ENCODE peak calls at places on chromosomes 13 and 19, in four cellular contexts. V, A, T and D are unnamed samples.

GRCh38 chr13:37597477-37597876 is 1.1 kb downstream of the POSTN start:
- DNase-seq in V (no peak), A (no peak), T (no peak), D (no peak)

GRCh38 chr13:62653371-62653770 is 1237.7 kb upstream of the PCDH20 start:
- DNase-seq in V (no peak), T (no peak), A (no peak), D (no peak)

GRCh38 chr19:7533281-7533819 is 2.2 kb upstream of the PNPLA6 start:
- DNase-seq in V (peak; percentile 76), T (peak; percentile 86), A (no peak), D (no peak)

GRCh38 chr19:39410620-39411005 is 1.9 kb upstream of the PLEKHG2 start:
- DNase-seq in V (no peak), A (no peak), T (no peak), D (no peak)

GRCh38 chr13:36673838-36674326 is at the start of gene SERTM1:
- DNase-seq in A (peak; percentile 50), T (no peak), V (no peak), D (peak; percentile 76)

GRCh38 chr13:110784748-110785147 is 71.2 kb downstream of the ING1 start:
- DNase-seq in V (no peak), A (no peak), T (no peak), D (no peak)

GRCh38 chr19:34124828-34125227 is 47.5 kb upstream of the LSM14A start:
- DNase-seq in V (no peak), T (peak; percentile 12), A (no peak), D (no peak)

GRCh38 chr13:100244431-100244830 is 155.5 kb downstream of the PCCA start:
- DNase-seq in A (no peak), T (no peak), V (no peak), D (no peak)

GRCh38 chr19:6794817-6795431 is 22.4 kb downstream of the VAV1 start:
- DNase-seq in T (no peak), A (no peak), V (no peak), D (no peak)

GRCh38 chr13:46296465-46296822 is 84.7 kb downstream of the LRRC63 start:
- DNase-seq in V (no peak), A (no peak), T (no peak), D (no peak)

GRCh38 chr19:53132231-53132991 is at the start of gene ZNF415:
- DNase-seq in V (peak; percentile 89), A (peak; percentile 75), T (peak; percentile 91), D (peak; percentile 92)

GRCh38 chr13:83333614-83334388 is 548.5 kb downstream of the SLITRK1 start:
- DNase-seq in V (no peak), A (no peak), T (no peak), D (no peak)

GRCh38 chr19:23321953-23322549 is 71.9 kb upstream of the ZNF724 start:
- DNase-seq in A (no peak), T (no peak), V (no peak), D (no peak)

GRCh38 chr19:47253467-47253881 is 2.9 kb upstream of the CCDC9 start:
- DNase-seq in V (no peak), A (no peak), T (no peak), D (no peak)

GRCh38 chr19:10362259-10362658 is 18.1 kb downstream of the TYK2 start:
- DNase-seq in V (no peak), T (no peak), A (no peak), D (no peak)

GRCh38 chr13:90867336-90867683 is 480.2 kb upstream of the MIR17HG start:
- DNase-seq in A (peak; percentile 78), T (peak; percentile 84), V (peak; percentile 42), D (peak; percentile 72)

GRCh38 chr13:108787709-108788394 is 158.4 kb downstream of the MYO16 start:
- DNase-seq in V (no peak), A (no peak), T (no peak), D (no peak)

GRCh38 chr13:36163809-36164308 is 32.7 kb upstream of the DCLK1 start:
- DNase-seq in T (peak; percentile 87), A (no peak), V (peak; percentile 37), D (no peak)

GRCh38 chr19:43784981-43785808 is 4.4 kb upstream of the KCNN4 start:
- DNase-seq in T (no peak), A (peak; percentile 68), V (peak; percentile 52), D (no peak)

GRCh38 chr19:50333737-50334617 is 4.8 kb upstream of the KCNC3 start:
- DNase-seq in T (peak; percentile 92), A (no peak), V (peak; percentile 66), D (peak; percentile 91)

GRCh38 chr19:10320602-10321416 is 5.0 kb upstream of the FDX2 start:
- DNase-seq in A (no peak), V (no peak), T (no peak), D (no peak)

GRCh38 chr19:1026189-1027019 is at the start of gene CNN2:
- DNase-seq in A (peak; percentile 84), T (peak; percentile 96), V (peak; percentile 83), D (peak; percentile 91)

GRCh38 chr13:50449465-50449864 is 394.0 kb downstream of the DLEU7 start:
- DNase-seq in T (no peak), A (no peak), V (no peak), D (no peak)

GRCh38 chr19:8611890-8612806 is 1.6 kb upstream of the ADAMTS10 start:
- DNase-seq in T (peak; percentile 95), V (peak; percentile 52), A (no peak), D (no peak)

GRCh38 chr19:45177817-45178261 is at the start of gene TRAPPC6A:
- DNase-seq in V (no peak), T (no peak), A (no peak), D (no peak)

GRCh38 chr19:40466219-40467006 is at the start of gene SPTBN4:
- DNase-seq in T (peak; percentile 90), V (peak; percentile 21), A (no peak), D (no peak)

GRCh38 chr19:4689403-4689802 is 19.3 kb upstream of the MYDGF start:
- DNase-seq in T (no peak), V (no peak), A (no peak), D (no peak)
- TF ChIP-seq CTCF in T (no peak), V (no peak), A (no peak), D (no peak)

GRCh38 chr19:18589380-18590272 is 1.0 kb downstream of the REX1BD start:
- DNase-seq in V (peak; percentile 56), T (peak; percentile 94), A (peak; percentile 76), D (no peak)
- TF ChIP-seq CTCF in V (no peak), T (no peak), A (no peak), D (no peak)

DNA sequence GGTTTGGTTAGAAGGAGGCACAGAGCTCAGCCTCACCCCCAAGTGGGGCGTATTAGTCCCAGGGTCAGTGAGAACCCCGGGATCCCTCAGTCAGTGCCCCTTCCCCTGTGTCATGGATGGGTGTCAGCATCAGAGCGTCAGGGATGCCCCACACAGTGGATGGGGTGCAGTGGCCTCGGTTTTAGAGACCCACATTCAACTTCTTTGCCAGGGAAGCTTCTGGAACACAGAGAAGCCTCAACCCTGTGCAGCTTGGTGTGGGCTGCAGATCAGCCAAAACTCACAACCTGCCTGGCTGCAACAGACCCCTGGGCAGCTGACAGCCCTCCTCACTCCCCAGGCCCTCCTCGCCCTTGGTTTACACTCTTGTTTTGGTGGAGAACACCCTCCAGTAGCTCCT is 10.9 kb downstream of the ZNF333 start:
- DNase-seq in T (peak; percentile 54), V (no peak), A (no peak), D (no peak)
- TF ChIP-seq CTCF in T (no peak), V (no peak), A (no peak), D (no peak)

DNA sequence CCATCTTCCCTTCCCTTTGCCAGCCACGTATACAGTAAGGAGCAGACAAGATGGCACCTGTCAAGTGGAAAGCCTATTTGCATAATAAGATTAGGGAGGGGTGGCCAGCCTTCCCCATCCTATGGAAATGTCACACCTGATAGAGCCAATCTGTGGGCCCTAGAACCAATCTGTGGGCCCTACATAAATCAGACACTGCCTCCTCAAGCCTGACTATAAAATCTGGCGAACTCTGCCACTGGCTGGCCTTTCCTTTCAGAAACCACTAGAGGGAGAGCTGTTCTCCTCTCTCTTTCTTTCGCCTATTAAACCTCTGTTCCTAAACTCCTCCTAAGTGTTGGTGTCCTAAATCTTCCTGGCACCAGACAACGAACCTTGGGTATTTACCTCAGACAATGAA is 231.5 kb upstream of the KLHL1 start:
- DNase-seq in V (no peak), A (peak; percentile 18), T (no peak), D (no peak)
- TF ChIP-seq CTCF in V (no peak), A (peak; percentile 54), T (no peak), D (peak; percentile 73)

DNA sequence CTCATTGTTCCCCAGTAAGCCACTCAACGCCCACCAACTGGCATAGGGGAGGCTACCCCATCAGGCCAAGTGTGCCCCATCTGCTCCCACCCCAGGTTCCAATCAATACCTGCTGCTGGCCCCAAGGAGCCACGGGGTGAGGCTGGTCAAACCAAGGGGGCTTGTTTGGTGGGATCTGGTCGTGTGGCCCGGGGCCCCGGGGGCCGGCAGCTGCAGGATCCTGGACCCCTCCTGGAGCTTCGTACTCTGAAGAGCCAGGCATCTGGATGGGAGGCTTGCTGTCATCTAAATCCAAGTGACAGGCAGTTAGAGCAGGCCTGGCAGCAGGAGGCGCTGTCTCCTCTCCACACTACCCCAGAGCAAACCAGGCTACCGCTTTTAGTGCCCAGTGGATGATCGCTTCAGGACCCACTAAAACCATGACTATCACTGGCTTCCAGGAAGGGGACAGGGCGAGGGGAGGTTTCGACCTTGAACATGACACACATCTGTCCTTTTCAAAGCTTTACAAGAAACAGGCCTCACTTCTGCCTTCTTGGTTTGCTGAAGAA is 14.2 kb downstream of the CHERP start:
- DNase-seq in V (no peak), A (peak; percentile 46), T (no peak), D (no peak)
- TF ChIP-seq CTCF in V (no peak), A (peak; percentile 39), T (no peak), D (peak; percentile 58)